ENCODE peak calls at places on chromosomes 11 and 22, in four cellular contexts. I is CD8-positive, alpha-beta T cell; R is spleen; D is astrocyte. U is an unnamed sample.

GRCh38 chr11:1157645-1158591 is at the start of gene MUC5AC:
- DNase-seq in I (no peak), D (no peak), R (peak; percentile 72), U (no peak)

GRCh38 chr11:42225664-42226063 is 766.2 kb upstream of the LRRC4C start:
- DNase-seq in D (no peak), I (no peak), R (no peak), U (no peak)

GRCh38 chr22:42868751-42869251 is 11.7 kb upstream of the ARFGAP3 start:
- DNase-seq in D (peak; percentile 62), R (no peak), I (no peak), U (no peak)

GRCh38 chr22:23829845-23830372 is 8.9 kb downstream of the DERL3 start:
- DNase-seq in D (peak; percentile 80), R (no peak), I (no peak), U (no peak)

GRCh38 chr11:14645247-14645912 is 1.8 kb downstream of the PDE3B start:
- DNase-seq in R (no peak), D (peak; percentile 22), I (no peak), U (peak; percentile 47)

GRCh38 chr11:76206327-76207081 is at the start of gene WNT11:
- DNase-seq in D (no peak), I (no peak), R (peak; percentile 81), U (peak; percentile 82)

GRCh38 chr11:62546937-62547625 is 475 bp upstream of the AHNAK start:
- DNase-seq in I (no peak), D (no peak), R (no peak), U (peak; percentile 52)

GRCh38 chr11:117458275-117459120 is 130.8 kb downstream of the CEP164 start:
- DNase-seq in D (no peak), R (peak; percentile 68), I (no peak), U (no peak)

GRCh38 chr11:61683961-61684869 is 4.0 kb downstream of the DAGLA start:
- DNase-seq in D (peak; percentile 72), I (peak; percentile 18), R (no peak), U (no peak)

GRCh38 chr22:19501897-19502447 is 22.2 kb downstream of the CLDN5 start:
- DNase-seq in R (no peak), I (no peak), D (no peak), U (no peak)

GRCh38 chr11:35030716-35031213 is 108.2 kb upstream of the CD44 start:
- DNase-seq in D (peak; percentile 95), I (no peak), R (no peak), U (no peak)

GRCh38 chr11:65586676-65587075 is 8.9 kb downstream of the KCNK7 start:
- DNase-seq in D (no peak), R (no peak), I (no peak), U (no peak)

GRCh38 chr11:28701760-28702449 is 593.7 kb downstream of the METTL15 start:
- DNase-seq in I (no peak), D (no peak), R (no peak), U (peak; percentile 9)

GRCh38 chr22:29907753-29908515 is 25.0 kb downstream of the MTMR3 start:
- DNase-seq in R (no peak), D (peak; percentile 97), I (no peak), U (peak; percentile 92)

GRCh38 chr11:100188137-100188783 is 498.8 kb upstream of the ARHGAP42 start:
- DNase-seq in D (no peak), R (no peak), I (no peak), U (no peak)

GRCh38 chr11:111303476-111303875 is 5.1 kb downstream of the POU2AF3 start:
- DNase-seq in I (no peak), R (no peak), D (no peak), U (peak; percentile 69)

GRCh38 chr11:76598426-76598839 is 72.1 kb downstream of the LRRC32 start:
- DNase-seq in R (no peak), D (peak; percentile 31), I (no peak), U (no peak)

GRCh38 chr11:1005913-1006312 is 30.6 kb downstream of the MUC6 start:
- DNase-seq in R (no peak), I (no peak), D (no peak), U (no peak)

GRCh38 chr11:29125621-29126020 is 891.2 kb downstream of the KCNA4 start:
- DNase-seq in I (no peak), R (no peak), D (no peak), U (no peak)

GRCh38 chr22:17647996-17648395 is 9.4 kb downstream of the BCL2L13 start:
- DNase-seq in D (no peak), R (no peak), I (no peak), U (no peak)

GRCh38 chr22:38221908-38222796 is 20.4 kb downstream of the MAFF start:
- DNase-seq in D (no peak), I (no peak), R (no peak), U (no peak)

GRCh38 chr22:28345304-28345703 is 334.3 kb downstream of the TTC28 start:
- DNase-seq in R (no peak), D (no peak), I (no peak), U (no peak)

GRCh38 chr11:83681045-83681781 is 395.0 kb upstream of the CCDC90B start:
- DNase-seq in I (no peak), D (no peak), R (no peak), U (peak; percentile 27)

GRCh38 chr22:37273126-37273845 is 9.0 kb upstream of the CYTH4 start:
- DNase-seq in I (no peak), D (peak; percentile 83), R (peak; percentile 65), U (no peak)

GRCh38 chr11:67435727-67436458 is 1.6 kb downstream of the PTPRCAP start:
- DNase-seq in I (no peak), D (no peak), R (peak; percentile 86), U (no peak)

GRCh38 chr11:58573451-58574104 is 2.1 kb downstream of the LPXN start:
- DNase-seq in I (peak; percentile 27), D (peak; percentile 83), R (no peak), U (no peak)

GRCh38 chr22:19900707-19901436 is 40.7 kb upstream of the COMT start:
- DNase-seq in R (no peak), D (no peak), I (no peak), U (peak; percentile 73)

GRCh38 chr22:32618461-32619140 is 144.0 kb downstream of the FBXO7 start:
- DNase-seq in D (no peak), I (no peak), R (peak; percentile 51), U (no peak)

GRCh38 chr11:123216249-123216648 is 21.2 kb upstream of the CLMP start:
- DNase-seq in D (no peak), R (no peak), I (no peak), U (no peak)

GRCh38 chr22:27218521-27218920 is 561.1 kb downstream of the MIAT start:
- DNase-seq in R (no peak), I (no peak), D (no peak), U (no peak)

GRCh38 chr22:30314918-30315317 is 11.8 kb downstream of the TBC1D10A start:
- DNase-seq in D (peak; percentile 32), I (no peak), R (no peak), U (no peak)

GRCh38 chr11:34957606-34958005 is 41.2 kb downstream of the PDHX start:
- DNase-seq in D (no peak), I (no peak), R (no peak), U (no peak)

GRCh38 chr11:104319396-104319795 is 155.4 kb upstream of the PDGFD start:
- DNase-seq in D (no peak), R (no peak), I (no peak), U (no peak)

GRCh38 chr11:117058761-117059233 is 39.4 kb downstream of the SIK3 start:
- DNase-seq in D (peak; percentile 70), I (no peak), R (no peak), U (no peak)

GRCh38 chr11:119306373-119306890 is 10.5 kb downstream of the MCAM start:
- DNase-seq in I (no peak), D (no peak), R (no peak), U (no peak)

GRCh38 chr11:2801711-2802388 is 83.7 kb downstream of the CDKN1C start:
- DNase-seq in D (no peak), I (no peak), R (peak; percentile 71), U (no peak)

GRCh38 chr22:37171662-37172061 is 16.4 kb downstream of the C1QTNF6 start:
- DNase-seq in I (no peak), R (no peak), D (no peak), U (no peak)

GRCh38 chr22:48950151-48950915 is 877.3 kb downstream of the BRD1 start:
- DNase-seq in I (no peak), D (no peak), R (peak; percentile 67), U (no peak)
- H3K9me3 ChIP-seq in I (no peaks in the 10 kb centered on the region), D (peaks cover 3% of the 10 kb centered on the region), R (no peaks in the 10 kb centered on the region), U (no peaks in the 10 kb centered on the region)

DNA sequence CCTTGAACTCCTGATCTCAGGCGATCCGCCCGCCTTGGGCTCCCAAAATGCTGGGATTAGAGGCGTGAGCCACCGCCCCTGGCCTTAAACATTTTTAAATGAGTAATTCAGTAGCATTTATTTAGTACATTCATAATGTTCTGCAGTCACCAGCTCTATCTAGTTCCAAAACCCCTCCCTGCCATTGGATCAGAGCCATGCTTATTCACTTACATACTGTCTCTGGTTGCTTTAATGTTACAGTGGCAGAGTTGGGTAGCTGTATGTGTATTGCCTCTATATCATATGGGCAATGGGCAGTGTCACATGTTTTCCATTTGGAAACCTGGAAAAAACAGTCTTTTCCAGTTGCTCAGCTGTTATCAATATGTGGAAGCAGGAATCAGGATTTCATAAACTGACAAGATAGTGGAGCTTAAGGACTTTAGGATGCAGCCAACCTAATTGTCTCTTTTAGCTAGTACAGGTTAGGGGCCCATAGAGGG is 10.5 kb downstream of the COA4 start:
- DNase-seq in I (no peak), D (peak; percentile 55), R (no peak), U (no peak)
- H3K9me3 ChIP-seq in I (no peaks in the 10 kb centered on the region), D (no peaks in the 10 kb centered on the region), R (no peaks in the 10 kb centered on the region), U (no peaks in the 10 kb centered on the region)

DNA sequence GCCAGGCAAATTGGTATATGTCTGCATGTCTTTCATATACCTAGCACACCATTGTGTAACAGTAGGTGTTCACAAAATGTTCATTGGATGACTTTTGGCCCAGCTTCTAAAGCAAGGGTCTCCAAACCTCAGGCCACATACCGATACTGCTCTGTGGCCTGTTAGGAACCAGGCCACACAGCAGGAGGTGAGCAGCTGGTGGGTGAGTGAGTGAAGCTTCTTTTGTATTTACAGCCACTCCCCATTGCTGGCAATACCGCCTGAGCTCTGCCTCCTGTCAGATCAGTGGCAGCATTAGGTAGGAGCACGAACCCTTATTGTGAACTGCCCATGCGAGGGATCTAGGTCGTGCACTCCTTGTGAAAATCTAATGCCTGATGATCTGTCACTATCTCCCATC is 836.6 kb downstream of the NTM start:
- DNase-seq in D (no peak), I (no peak), R (no peak), U (no peak)
- H3K9me3 ChIP-seq in D (no peaks in the 10 kb centered on the region), I (no peaks in the 10 kb centered on the region), R (no peaks in the 10 kb centered on the region), U (no peaks in the 10 kb centered on the region)

GRCh38 chr11:70542406-70542805 is 144.1 kb downstream of the CTTN start:
- DNase-seq in I (no peak), R (peak; percentile 45), D (no peak), U (no peak)

GRCh38 chr11:70541699-70542098 is 143.4 kb downstream of the CTTN start:
- DNase-seq in R (peak; percentile 42), D (no peak), I (no peak), U (no peak)

GRCh38 chr11:70544067-70544773 is 145.9 kb downstream of the CTTN start:
- DNase-seq in R (peak; percentile 36), D (no peak), I (no peak), U (no peak)

GRCh38 chr11:70543611-70544010 is 145.3 kb downstream of the CTTN start:
- DNase-seq in R (peak; percentile 34), D (no peak), I (no peak), U (no peak)

DNA sequence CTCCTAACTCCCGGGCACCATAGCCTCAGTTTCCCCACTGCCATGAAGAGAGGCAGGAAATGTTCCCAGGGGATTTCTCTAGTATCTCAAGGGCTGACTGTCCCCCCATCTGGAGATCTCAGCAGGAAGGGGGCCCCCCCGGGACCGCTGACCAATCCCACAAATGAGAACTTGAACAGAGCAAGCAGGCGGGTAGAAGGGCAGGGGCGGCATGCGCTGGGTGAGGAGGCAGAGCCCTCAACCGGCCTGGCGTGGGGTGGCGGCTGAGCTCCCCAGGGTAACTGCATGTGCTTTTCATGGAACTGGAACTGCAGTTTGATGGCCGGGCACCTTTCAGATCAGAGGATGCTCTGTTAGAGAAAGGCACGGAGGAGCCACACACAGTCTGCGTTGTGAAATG is 144.5 kb downstream of the CTTN start:
- DNase-seq in D (no peak), I (no peak), R (peak; percentile 66), U (no peak)
- H3K9me3 ChIP-seq in D (no peaks in the 10 kb centered on the region), I (no peaks in the 10 kb centered on the region), R (peaks cover 6% of the 10 kb centered on the region), U (no peaks in the 10 kb centered on the region)

U was measured in small intestine.